ENCODE peak calls at places on chromosome 22, in six cellular contexts. U, D, I, B, M and X are unnamed samples.

GRCh38 chr22:40560551-40560950 is 76.0 kb downstream of the MRTFA start:
- DNase-seq in U (no peak), D (no peak), I (peak; percentile 44), B (no peak), M (no peak), X (no peak)

GRCh38 chr22:46355369-46355995 is 20.0 kb downstream of the TRMU start:
- DNase-seq in U (peak; percentile 91), D (peak; percentile 56), I (peak; percentile 83), B (peak; percentile 96), M (no peak), X (no peak)

GRCh38 chr22:20567371-20567847 is 60.0 kb downstream of the MED15 start:
- DNase-seq in U (no peak), D (peak; percentile 51), I (no peak), B (no peak), M (no peak), X (no peak)

GRCh38 chr22:50621491-50621880 is 6.5 kb downstream of the ARSA start:
- DNase-seq in U (no peak), D (no peak), I (no peak), B (no peak), M (no peak), X (no peak)

GRCh38 chr22:24444729-24445466 is 17.5 kb downstream of the ADORA2A start:
- DNase-seq in U (no peak), D (no peak), I (peak; percentile 78), B (no peak), M (no peak), X (peak; percentile 15)

GRCh38 chr22:44357962-44358553 is 45.3 kb upstream of the SHISAL1 start:
- DNase-seq in U (no peak), D (no peak), I (no peak), B (peak; percentile 43), M (no peak), X (peak; percentile 27)

GRCh38 chr22:25109878-25110595 is 89.6 kb upstream of the CRYBB3 start:
- DNase-seq in U (no peak), D (no peak), I (no peak), B (no peak), M (no peak), X (no peak)

GRCh38 chr22:24482586-24482985 is 12.5 kb upstream of the UPB1 start:
- DNase-seq in U (no peak), D (peak; percentile 60), I (no peak), B (no peak), M (no peak), X (no peak)

GRCh38 chr22:25403284-25403606 is 161.2 kb upstream of the GRK3 start:
- DNase-seq in U (no peak), D (no peak), I (no peak), B (no peak), M (no peak), X (no peak)

GRCh38 chr22:43743131-43743530 is 69.0 kb downstream of the EFCAB6 start:
- DNase-seq in U (no peak), D (no peak), I (peak; percentile 82), B (peak; percentile 86), M (no peak), X (no peak)

GRCh38 chr22:46522743-46523300 is 14.6 kb downstream of the CELSR1 start:
- DNase-seq in U (no peak), D (no peak), I (no peak), B (peak; percentile 52), M (no peak), X (no peak)

GRCh38 chr22:29737251-29738117 is 17.7 kb downstream of the CABP7 start:
- DNase-seq in U (no peak), D (no peak), I (no peak), B (no peak), M (no peak), X (no peak)

GRCh38 chr22:27173530-27173929 is 516.1 kb downstream of the MIAT start:
- DNase-seq in U (no peak), D (no peak), I (no peak), B (no peak), M (no peak), X (no peak)

GRCh38 chr22:32352681-32353080 is 5.0 kb upstream of the RFPL3 start:
- DNase-seq in U (no peak), D (no peak), I (no peak), B (peak; percentile 60), M (no peak), X (no peak)

GRCh38 chr22:49402169-49402568 is 425.5 kb downstream of the BRD1 start:
- DNase-seq in U (no peak), D (no peak), I (no peak), B (peak; percentile 24), M (no peak), X (no peak)

GRCh38 chr22:25091449-25091848 is 108.2 kb upstream of the CRYBB3 start:
- DNase-seq in U (no peak), D (no peak), I (no peak), B (no peak), M (no peak), X (no peak)

GRCh38 chr22:47625013-47625385 is 862.5 kb downstream of the TBC1D22A start:
- DNase-seq in U (no peak), D (no peak), I (no peak), B (no peak), M (no peak), X (no peak)

GRCh38 chr22:20494978-20495860 is at the start of gene KLHL22:
- DNase-seq in U (peak; percentile 4), D (peak; percentile 19), I (peak; percentile 13), B (no peak), M (no peak), X (no peak)

GRCh38 chr22:45838257-45838891 is 138.6 kb downstream of the WNT7B start:
- DNase-seq in U (no peak), D (no peak), I (no peak), B (no peak), M (no peak), X (no peak)

GRCh38 chr22:31680764-31681624 is 19.0 kb upstream of the PISD start:
- DNase-seq in U (no peak), D (no peak), I (no peak), B (no peak), M (no peak), X (no peak)

GRCh38 chr22:46574438-46574992 is 37.1 kb upstream of the CELSR1 start:
- DNase-seq in U (no peak), D (no peak), I (no peak), B (no peak), M (no peak), X (peak; percentile 46)

GRCh38 chr22:35037089-35037488 is 28.9 kb upstream of the ISX start:
- DNase-seq in U (peak; percentile 9), D (no peak), I (peak; percentile 33), B (peak; percentile 83), M (no peak), X (no peak)
- TF ChIP-seq CTCF in U (peak; percentile 42), D (no peak), I (peak; percentile 59), B (peak; percentile 80), M (no peak), X (no peak)

GRCh38 chr22:38653741-38654140 is 2.5 kb downstream of the FAM227A start:
- DNase-seq in U (no peak), D (no peak), I (no peak), B (no peak), M (no peak), X (no peak)
- TF ChIP-seq CTCF in U (no peak), D (no peak), I (no peak), B (no peak), M (no peak), X (no peak)

DNA sequence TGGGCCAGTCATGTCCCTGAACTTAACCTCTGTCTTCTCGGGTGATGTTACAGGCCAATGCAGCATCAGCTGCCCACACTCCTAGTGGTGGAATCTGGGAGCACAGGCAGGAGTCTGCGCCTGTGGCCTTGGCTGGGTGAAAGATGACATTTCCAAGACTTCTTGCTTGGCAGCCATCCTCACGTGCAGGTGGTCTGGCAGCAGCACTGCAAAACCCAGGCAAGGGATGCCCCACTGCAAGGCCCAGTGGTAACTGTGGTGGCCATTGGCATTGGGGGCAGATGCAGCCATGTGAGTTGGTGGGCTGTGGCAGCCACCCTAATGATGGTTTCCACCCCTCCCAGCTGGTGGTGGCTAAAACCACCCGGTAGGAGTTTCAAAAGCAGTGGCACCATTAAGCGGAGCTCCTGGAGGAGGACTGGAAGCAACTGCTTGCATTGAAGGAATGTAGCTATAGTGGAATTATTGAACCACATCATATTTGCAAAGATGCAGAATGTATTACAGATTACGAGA is 120.5 kb upstream of the TOP3B start:
- DNase-seq in U (peak; percentile 34), D (no peak), I (peak; percentile 28), B (peak; percentile 88), M (no peak), X (no peak)
- TF ChIP-seq CTCF in U (peak; percentile 56), D (no peak), I (peak; percentile 78), B (peak; percentile 82), M (peak; percentile 12), X (no peak)

GRCh38 chr22:19039448-19039780 is 82.8 kb downstream of the DGCR2 start:
- DNase-seq in U (no peak), D (no peak), I (no peak), B (no peak), M (no peak), X (no peak)

GRCh38 chr22:19038164-19038546 is 84.1 kb downstream of the DGCR2 start:
- DNase-seq in U (no peak), D (no peak), I (no peak), B (peak; percentile 18), M (no peak), X (no peak)

GRCh38 chr22:19039796-19040580 is 82.2 kb downstream of the DGCR2 start:
- DNase-seq in U (no peak), D (no peak), I (no peak), B (peak; percentile 29), M (no peak), X (no peak)

GRCh38 chr22:19037282-19038163 is 84.7 kb downstream of the DGCR2 start:
- DNase-seq in U (no peak), D (no peak), I (no peak), B (peak; percentile 36), M (no peak), X (no peak)

DNA sequence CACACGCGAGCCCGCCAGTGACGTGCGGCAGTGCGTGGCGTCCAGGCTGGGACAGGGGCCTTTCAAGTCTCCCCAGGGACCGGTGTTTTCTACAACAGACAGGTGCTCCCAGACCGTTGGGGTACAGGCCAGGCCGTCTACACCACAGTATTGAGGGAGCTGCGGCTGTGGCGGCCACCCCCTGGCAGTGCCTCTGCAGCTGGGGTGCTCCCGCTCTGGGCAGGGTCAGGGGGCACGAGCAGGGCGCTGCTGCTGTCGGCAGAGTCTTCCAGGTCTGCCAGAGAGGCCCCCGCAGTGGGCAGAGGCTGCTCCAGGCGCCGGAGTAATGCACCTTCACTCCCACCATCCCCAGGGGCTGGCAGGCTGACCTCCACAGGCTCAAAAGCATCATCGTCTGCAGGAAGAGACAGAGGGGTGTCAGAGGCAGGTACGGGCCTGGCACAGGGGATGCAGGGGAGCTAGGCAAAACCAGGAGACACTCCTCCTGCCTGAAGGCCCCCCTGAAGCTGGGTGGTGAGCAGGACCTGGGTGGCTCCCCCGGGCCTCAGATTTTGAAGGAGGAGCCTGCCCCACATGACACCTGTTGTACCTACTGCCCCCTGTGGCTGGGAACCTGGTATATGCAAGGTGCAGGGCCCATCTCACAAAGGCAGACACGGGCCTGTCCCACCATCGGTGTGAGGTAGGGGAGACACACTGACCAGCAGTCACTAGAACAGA is 83.3 kb downstream of the DGCR2 start:
- DNase-seq in U (no peak), D (no peak), I (no peak), B (peak; percentile 60), M (no peak), X (peak; percentile 53)
- TF ChIP-seq CTCF in U (no peak), D (no peak), I (peak; percentile 28), B (peak; percentile 42), M (no peak), X (no peak)